ENCODE peak calls at places on chromosome 14, in four cellular contexts. U is hepatic stellate cell; O is stimulated activated CD4-positive, alpha-beta T cell treated with anti-CD3 and anti-CD28 coated beads, Interleukin-15, amount 100 ng/mL, for 1 hour; C is EL. T is an unnamed sample.

GRCh38 chr14:34522496-34522895 is 17.0 kb downstream of the EAPP start:
- DNase-seq in U (no peak), O (no peak), C (no peak), T (no peak)

GRCh38 chr14:70442750-70443149 is 9.2 kb upstream of the ADAM21 start:
- DNase-seq in U (no peak), O (no peak), C (no peak), T (peak)

GRCh38 chr14:103549361-103550311 is 12.8 kb downstream of the BAG5 start:
- DNase-seq in U (no peak), O (no peak), C (no peak), T (no peak)

GRCh38 chr14:76348898-76349297 is 27.0 kb upstream of the ESRRB start:
- DNase-seq in U (peak), O (no peak), C (peak), T (peak)

GRCh38 chr14:91286530-91286937 is 42.0 kb upstream of the GPR68 start:
- DNase-seq in U (peak), O (peak), C (peak), T (peak)

GRCh38 chr14:61365667-61366194 is 44.4 kb downstream of the PRKCH start:
- DNase-seq in U (no peak), O (no peak), C (no peak), T (peak)

GRCh38 chr14:102314242-102315011 is 5.1 kb upstream of the ZNF839 start:
- DNase-seq in U (peak), O (peak), C (peak), T (peak)

GRCh38 chr14:94964181-94964580 is 193.1 kb downstream of the DICER1 start:
- DNase-seq in U (no peak), O (no peak), C (no peak), T (no peak)

GRCh38 chr14:73817020-73817419 is 34.6 kb upstream of the PTGR2 start:
- DNase-seq in U (no peak), O (no peak), C (no peak), T (no peak)

GRCh38 chr14:90871605-90872233 is 55.5 kb upstream of the TTC7B start:
- DNase-seq in U (no peak), O (no peak), C (peak), T (peak)

GRCh38 chr14:88468396-88468795 is 82.9 kb downstream of the SPATA7 start:
- DNase-seq in U (peak), O (no peak), C (peak), T (peak)

GRCh38 chr14:23327947-23328744 is 6.9 kb downstream of the PABPN1 start:
- DNase-seq in U (peak), O (no peak), C (peak), T (peak)

GRCh38 chr14:106813477-106813823 is 1287.1 kb downstream of the TMEM121 start:
- DNase-seq in U (no peak), O (no peak), C (no peak), T (no peak)

T was measured in fibroblast of pulmonary artery.